ENCODE peak calls at places on chromosomes 2 and 18, in nine cellular contexts. Z is breast epithelium, H is stomach, K is H1, O is adrenal gland, A is HCT116, V is heart left ventricle, C is A549, I is K562. G is an unnamed sample.
A peak's percentile ranks its signal among the peaks of the same experiment; 100 is the strongest.

GRCh38 chr18:2002604-2003003 is 568.7 kb downstream of the METTL4 start:
- DNase-seq in A (no peak), I (peak; percentile 79), K (no peak), V (no peak), O (no peak), Z (no peak), H (no peak), C (no peak), G (no peak)

GRCh38 chr2:44736270-44736942 is 205.1 kb upstream of the SIX3 start:
- DNase-seq in V (no peak), C (no peak), Z (no peak), I (no peak), A (no peak), K (no peak), O (no peak), H (no peak), G (no peak)

GRCh38 chr2:126534508-126534907 is 121.5 kb upstream of the GYPC start:
- DNase-seq in V (peak; percentile 64), K (no peak), I (no peak), H (no peak), O (peak; percentile 3), Z (no peak), C (no peak), A (no peak), G (no peak)

GRCh38 chr2:205885492-205886099 is 200.4 kb downstream of the INO80D start:
- DNase-seq in V (peak; percentile 79), Z (peak; percentile 43), H (peak; percentile 89), O (peak; percentile 90), C (peak; percentile 64), K (peak; percentile 82), A (peak; percentile 68), I (peak; percentile 78), G (peak; percentile 83)

GRCh38 chr2:236644502-236644911 is 74.9 kb downstream of the ACKR3 start:
- DNase-seq in C (no peak), V (peak; percentile 15), O (no peak), K (no peak), I (no peak), H (no peak), A (no peak), Z (peak; percentile 13), G (no peak)

GRCh38 chr18:59308201-59309014 is 10.0 kb downstream of the CPLX4 start:
- DNase-seq in K (peak; percentile 15), O (peak; percentile 83), A (peak; percentile 43), C (peak; percentile 61), H (peak; percentile 81), I (peak; percentile 67), Z (peak; percentile 57), V (peak; percentile 69), G (peak; percentile 51)

GRCh38 chr2:42951263-42951938 is 159.0 kb upstream of the HAAO start:
- DNase-seq in A (no peak), Z (no peak), I (no peak), K (no peak), O (peak; percentile 29), V (no peak), H (no peak), C (no peak), G (peak; percentile 45)

GRCh38 chr18:36200354-36200771 is 13.1 kb downstream of the MOCOS start:
- DNase-seq in O (no peak), H (no peak), Z (peak; percentile 0), V (no peak), K (no peak), A (no peak), C (no peak), I (peak; percentile 89), G (no peak)

DNA sequence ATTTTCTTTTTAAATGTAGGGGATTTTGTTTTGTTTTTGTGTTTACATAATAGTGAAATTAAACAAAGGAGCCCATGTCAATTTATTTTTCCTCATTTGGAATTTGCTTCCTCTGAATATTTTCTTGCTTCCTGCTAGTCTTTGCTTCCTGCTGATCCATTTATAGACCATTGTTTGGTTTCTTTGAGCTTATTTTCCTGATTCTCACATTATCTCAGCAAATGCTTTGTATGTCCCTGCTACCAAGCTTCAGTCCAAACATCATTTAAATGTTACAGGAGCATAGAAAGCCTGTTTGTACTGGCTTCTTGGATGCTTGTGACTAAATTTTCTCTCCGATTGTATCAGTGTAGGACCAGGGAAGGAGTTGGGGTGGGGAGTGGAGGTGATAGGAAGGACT is 127.3 kb upstream of the IL1R2 start:
- DNase-seq in I (no peak), O (no peak), C (no peak), V (no peak), Z (no peak), A (no peak), K (no peak), H (no peak), G (no peak)
- TF ChIP-seq POLR2A in I (no peak), O (no peak), C (no peak), V (no peak), Z (no peak), A (no peak), K (no peak), H (no peak), G (no peak)

GRCh38 chr2:230447036-230447435 is 31.0 kb downstream of the SP100 start:
- DNase-seq in V (no peak), K (no peak), Z (no peak), C (no peak), I (no peak), O (no peak), H (no peak), A (no peak), G (no peak)
- TF ChIP-seq POLR2A in V (no peak), K (no peak), Z (no peak), C (no peak), I (no peak), O (no peak), H (no peak), A (no peak), G (no peak)

GRCh38 chr2:219003267-219003634 is 10.0 kb upstream of the CRYBA2 start:
- DNase-seq in O (no peak), A (no peak), I (no peak), K (no peak), C (no peak), V (no peak), H (no peak), Z (no peak), G (no peak)

GRCh38 chr2:219001577-219002394 is 8.6 kb upstream of the CRYBA2 start:
- DNase-seq in Z (peak; percentile 85), I (peak; percentile 67), K (no peak), A (peak; percentile 40), C (no peak), O (peak; percentile 52), H (peak; percentile 95), V (no peak), G (no peak)

GRCh38 chr2:219001100-219001576 is 7.9 kb upstream of the CRYBA2 start:
- DNase-seq in V (no peak), K (no peak), I (no peak), H (no peak), A (no peak), Z (no peak), O (no peak), C (no peak), G (no peak)

GRCh38 chr2:219003979-219004378 is 10.8 kb upstream of the CRYBA2 start:
- DNase-seq in I (no peak), H (no peak), Z (no peak), O (no peak), C (no peak), V (no peak), A (no peak), K (no peak), G (no peak)

GRCh38 chr2:219002395-219003266 is 9.4 kb upstream of the CRYBA2 start:
- DNase-seq in Z (peak; percentile 50), A (peak; percentile 60), O (peak; percentile 69), H (peak; percentile 88), I (peak; percentile 74), V (no peak), C (peak; percentile 93), K (no peak), G (no peak)
- TF ChIP-seq POLR2A in Z (no peak), A (no peak), O (no peak), H (no peak), I (no peak), V (no peak), C (peak; percentile 52), K (no peak), G (no peak)

DNA sequence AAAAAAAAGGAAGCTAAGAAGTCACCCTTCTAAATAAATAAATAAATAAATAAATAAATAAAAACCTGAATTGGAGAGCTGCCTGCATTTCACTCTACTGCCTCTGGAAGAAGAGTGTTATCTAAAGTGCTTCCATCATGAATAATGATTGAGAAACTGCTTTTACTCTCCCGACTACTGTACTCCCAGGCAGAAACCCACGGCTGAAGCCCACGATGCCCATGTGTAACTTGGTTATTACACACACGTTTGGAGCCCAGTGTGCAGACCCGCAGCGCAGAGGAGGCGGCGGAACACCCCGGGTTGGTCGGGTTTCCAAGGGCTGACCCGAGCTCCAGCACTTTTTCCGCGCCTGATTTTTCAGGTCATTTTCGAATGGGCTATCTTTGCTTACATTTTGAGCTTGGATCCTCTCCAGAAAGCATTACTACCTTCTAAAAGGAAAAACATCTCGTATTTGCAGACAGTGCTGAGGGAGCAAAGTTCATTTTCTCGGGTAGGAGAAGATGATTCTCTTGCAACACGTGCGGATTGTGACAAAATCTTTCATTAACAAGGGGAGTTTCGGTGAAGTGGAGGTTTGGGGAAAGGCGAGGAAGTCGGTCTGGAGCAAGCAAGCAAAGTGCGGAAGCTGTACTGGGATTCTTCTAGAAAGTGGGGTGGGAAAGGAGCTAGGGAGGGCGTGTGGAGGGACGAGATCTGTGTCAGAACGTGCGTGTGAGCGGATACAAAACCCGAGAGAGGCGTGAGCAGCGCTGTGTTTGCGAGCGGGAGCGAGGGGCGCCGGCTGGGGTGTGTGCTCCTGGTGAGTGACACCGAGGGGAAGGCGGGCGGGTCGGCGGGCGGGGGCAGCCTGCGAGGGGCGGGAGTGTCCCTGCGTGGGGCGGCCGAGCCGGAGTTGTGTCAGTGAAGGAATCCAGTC is at the start of gene SPATS2L:
- DNase-seq in V (peak; percentile 88), H (peak; percentile 69), O (peak; percentile 58), A (peak; percentile 22), Z (peak; percentile 52), K (no peak), I (peak; percentile 63), C (peak; percentile 55), G (peak; percentile 62)
- TF ChIP-seq POLR2A in V (no peak), H (no peak), O (peak; percentile 57), A (no peak), Z (no peak), K (peak; percentile 17), I (peak; percentile 31), C (peak; percentile 83), G (peak; percentile 63)

G was measured in tibial nerve.